ENCODE peak calls at places on chromosomes 2 and 18, in six cellular contexts. P is PC-3, K is HCT116, C is hepatocyte, E is GM23248, Z is GM23338. D is an unnamed sample.

GRCh38 chr2:100119235-100119634 is 23.2 kb downstream of the AFF3 start:
- DNase-seq in E (no peak), Z (peak; percentile 52), K (no peak), C (no peak), P (no peak), D (no peak)

GRCh38 chr2:30269771-30270145 is 38.4 kb downstream of the LBH start:
- DNase-seq in P (no peak), Z (no peak), K (no peak), E (no peak), C (no peak), D (no peak)

GRCh38 chr2:223947711-223948205 is 2.6 kb upstream of the WDFY1 start:
- DNase-seq in K (no peak), C (no peak), P (no peak), E (no peak), Z (peak; percentile 60), D (no peak)

GRCh38 chr2:98293931-98294687 is 52.1 kb upstream of the CNGA3 start:
- DNase-seq in C (no peak), Z (no peak), E (no peak), K (no peak), P (no peak), D (no peak)

GRCh38 chr2:40489678-40489960 is 37.7 kb upstream of the SLC8A1 start:
- DNase-seq in P (no peak), E (no peak), K (no peak), C (no peak), Z (no peak), D (no peak)

GRCh38 chr2:238100049-238100820 is at the start of gene ESPNL:
- DNase-seq in E (no peak), K (no peak), P (peak; percentile 12), Z (no peak), C (no peak), D (no peak)

GRCh38 chr18:36464126-36464651 is 166.7 kb downstream of the FHOD3 start:
- DNase-seq in E (no peak), Z (no peak), C (peak; percentile 24), K (no peak), P (no peak), D (no peak)

GRCh38 chr2:150088538-150088937 is 398.9 kb downstream of the RND3 start:
- DNase-seq in E (no peak), K (no peak), C (no peak), P (peak; percentile 58), Z (peak; percentile 7), D (no peak)

GRCh38 chr2:165793779-165794519 is at the start of gene GALNT3:
- DNase-seq in P (peak; percentile 96), E (peak; percentile 40), K (peak; percentile 64), Z (peak; percentile 96), C (peak; percentile 94), D (peak; percentile 82)

GRCh38 chr2:28662044-28662443 is 89.6 kb upstream of the PPP1CB start:
- DNase-seq in K (no peak), E (peak; percentile 24), P (peak; percentile 95), C (peak; percentile 61), Z (no peak), D (peak; percentile 69)

GRCh38 chr2:112055833-112056625 is 960 bp downstream of the TMEM87B start:
- DNase-seq in P (peak; percentile 66), E (peak; percentile 95), C (peak; percentile 84), Z (peak; percentile 61), K (no peak), D (peak; percentile 58)

GRCh38 chr2:317501-318424 is 29.9 kb upstream of the ALKAL2 start:
- DNase-seq in C (no peak), E (peak; percentile 59), K (no peak), P (peak; percentile 66), Z (peak; percentile 25), D (no peak)

GRCh38 chr2:227414846-227415245 is 27.1 kb upstream of the SCYGR1 start:
- DNase-seq in Z (no peak), K (no peak), C (no peak), E (peak; percentile 65), P (peak; percentile 73), D (peak; percentile 92)

GRCh38 chr2:96841707-96842495 is 1.9 kb downstream of the ANKRD23 start:
- DNase-seq in C (no peak), Z (no peak), K (no peak), P (no peak), E (no peak), D (no peak)
- H3K4me3 ChIP-seq in C (no peak overlapping the region), Z (no peak overlapping the region), K (no peak overlapping the region), P (no peak overlapping the region), E (no peak overlapping the region), D (no peak overlapping the region)

GRCh38 chr18:58215005-58215404 is 171.0 kb downstream of the NEDD4L start:
- DNase-seq in K (no peak), P (no peak), E (no peak), Z (no peak), C (no peak), D (no peak)
- H3K4me1 ChIP-seq in K (peaks cover 4% of the 10 kb centered on the region), P (peaks cover 85% of the 10 kb centered on the region), E (peaks cover 57% of the 10 kb centered on the region), Z (peaks cover 48% of the 10 kb centered on the region), C (peaks cover 46% of the 10 kb centered on the region), D (peaks cover 95% of the 10 kb centered on the region)

GRCh38 chr2:222703866-222704265 is 32.4 kb downstream of the MOGAT1 start:
- DNase-seq in C (no peak), P (peak; percentile 26), Z (no peak), E (peak; percentile 71), K (no peak), D (no peak)

GRCh38 chr2:222703091-222703490 is 31.6 kb downstream of the MOGAT1 start:
- DNase-seq in K (no peak), C (no peak), E (no peak), P (no peak), Z (no peak), D (no peak)

GRCh38 chr2:222698276-222698675 is 26.8 kb downstream of the MOGAT1 start:
- DNase-seq in C (no peak), K (no peak), P (no peak), Z (no peak), E (no peak), D (no peak)

GRCh38 chr2:222701709-222702108 is 30.3 kb downstream of the MOGAT1 start:
- DNase-seq in C (no peak), Z (no peak), P (no peak), K (no peak), E (no peak), D (no peak)

GRCh38 chr2:222701233-222701632 is 29.8 kb downstream of the MOGAT1 start:
- DNase-seq in P (no peak), C (no peak), K (no peak), E (no peak), Z (no peak), D (no peak)
- H3K9me2 ChIP-seq in P (no peaks in the 10 kb centered on the region), C (no peaks in the 10 kb centered on the region), K (no peaks in the 10 kb centered on the region), E (no peaks in the 10 kb centered on the region), Z (no peaks in the 10 kb centered on the region), D (no peaks in the 10 kb centered on the region)

GRCh38 chr2:171320731-171321130 is 113.1 kb downstream of the METTL8 start:
- DNase-seq in C (no peak), Z (no peak), P (no peak), E (no peak), K (no peak), D (no peak)
- H3K4me3 ChIP-seq in C (no peak overlapping the region), Z (no peak overlapping the region), P (no peak overlapping the region), E (no peak overlapping the region), K (no peak overlapping the region), D (no peak overlapping the region)

GRCh38 chr2:7012141-7012809 is 95.1 kb downstream of the RNF144A start:
- DNase-seq in E (peak; percentile 95), K (no peak), C (no peak), P (peak; percentile 81), Z (no peak), D (no peak)
- H3K4me1 ChIP-seq in E (peaks cover 56% of the 10 kb centered on the region), K (no peaks in the 10 kb centered on the region), C (peaks cover 22% of the 10 kb centered on the region), P (peaks cover 73% of the 10 kb centered on the region), Z (peaks cover 6% of the 10 kb centered on the region), D (no peaks in the 10 kb centered on the region)